ENCODE peak calls at places on chromosomes 6 and 20, in seven cellular contexts. One of them, this sample, is unnamed. For H3K4me1, the result is how much of the 10 kb centered on the place peaks cover.

GRCh38 chr6:158347335-158347734 is 35.1 kb downstream of the TULP4 start:
- DNase-seq in H9: no peak
- DNase-seq in adrenal gland: no peak
- DNase-seq in psoas muscle: no peak
- DNase-seq in cardiac muscle cell: no peak
- DNase-seq in neuronal stem cell: no peak
- DNase-seq in testis: no peak
- DNase-seq in this sample: no peak

GRCh38 chr6:140670013-140670412 is 1295.6 kb upstream of the CITED2 start:
- DNase-seq in neuronal stem cell: no peak
- DNase-seq in testis: no peak
- DNase-seq in H9: no peak
- DNase-seq in adrenal gland: no peak
- DNase-seq in psoas muscle: no peak
- DNase-seq in cardiac muscle cell: peak
- DNase-seq in this sample: no peak

GRCh38 chr6:93644611-93645010 is 225.3 kb upstream of the EPHA7 start:
- DNase-seq in adrenal gland: no peak
- DNase-seq in testis: no peak
- DNase-seq in cardiac muscle cell: peak
- DNase-seq in psoas muscle: no peak
- DNase-seq in H9: no peak
- DNase-seq in neuronal stem cell: no peak
- DNase-seq in this sample: no peak

GRCh38 chr6:119587537-119587936 is 238.0 kb upstream of the MAN1A1 start:
- DNase-seq in adrenal gland: no peak
- DNase-seq in neuronal stem cell: no peak
- DNase-seq in cardiac muscle cell: no peak
- DNase-seq in H9: no peak
- DNase-seq in psoas muscle: no peak
- DNase-seq in testis: no peak
- DNase-seq in this sample: no peak

GRCh38 chr6:158609455-158610155 is 34.9 kb downstream of the DYNLT1 start:
- DNase-seq in cardiac muscle cell: no peak
- DNase-seq in psoas muscle: no peak
- DNase-seq in testis: no peak
- DNase-seq in H9: no peak
- DNase-seq in adrenal gland: no peak
- DNase-seq in neuronal stem cell: no peak
- DNase-seq in this sample: no peak

GRCh38 chr6:115133790-115134189 is 791.0 kb upstream of the HS3ST5 start:
- DNase-seq in cardiac muscle cell: no peak
- DNase-seq in adrenal gland: no peak
- DNase-seq in psoas muscle: no peak
- DNase-seq in H9: no peak
- DNase-seq in neuronal stem cell: no peak
- DNase-seq in testis: no peak
- DNase-seq in this sample: no peak

GRCh38 chr20:49846206-49846807 is 33.7 kb downstream of the SLC9A8 start:
- DNase-seq in psoas muscle: no peak
- DNase-seq in neuronal stem cell: peak
- DNase-seq in testis: peak
- DNase-seq in adrenal gland: peak
- DNase-seq in cardiac muscle cell: peak
- DNase-seq in H9: no peak
- DNase-seq in this sample: peak

GRCh38 chr6:37303091-37303620 is 45.2 kb upstream of the TMEM217 start:
- DNase-seq in psoas muscle: no peak
- DNase-seq in H9: no peak
- DNase-seq in testis: no peak
- DNase-seq in cardiac muscle cell: no peak
- DNase-seq in neuronal stem cell: no peak
- DNase-seq in adrenal gland: no peak
- DNase-seq in this sample: no peak

GRCh38 chr6:26043389-26044139 is 43.7 kb upstream of the HFE start:
- DNase-seq in testis: peak
- DNase-seq in adrenal gland: peak
- DNase-seq in cardiac muscle cell: peak
- DNase-seq in neuronal stem cell: peak
- DNase-seq in psoas muscle: no peak
- DNase-seq in H9: no peak
- DNase-seq in this sample: peak

GRCh38 chr6:140806431-140806830 is 1326.3 kb upstream of the GJE1 start:
- DNase-seq in cardiac muscle cell: no peak
- DNase-seq in psoas muscle: no peak
- DNase-seq in H9: no peak
- DNase-seq in adrenal gland: no peak
- DNase-seq in neuronal stem cell: no peak
- DNase-seq in testis: no peak
- DNase-seq in this sample: no peak

GRCh38 chr20:62928246-62928939 is 2.1 kb upstream of the DIDO1 start:
- DNase-seq in testis: no peak
- DNase-seq in cardiac muscle cell: no peak
- DNase-seq in H9: peak
- DNase-seq in adrenal gland: no peak
- DNase-seq in psoas muscle: no peak
- DNase-seq in neuronal stem cell: no peak
- DNase-seq in this sample: no peak

GRCh38 chr6:15922510-15923307 is 206.2 kb upstream of the MYLIP start:
- DNase-seq in adrenal gland: no peak
- DNase-seq in cardiac muscle cell: peak
- DNase-seq in H9: no peak
- DNase-seq in psoas muscle: no peak
- DNase-seq in testis: no peak
- DNase-seq in neuronal stem cell: no peak
- DNase-seq in this sample: no peak

GRCh38 chr6:134605034-134605433 is 287.1 kb upstream of the SGK1 start:
- DNase-seq in neuronal stem cell: no peak
- DNase-seq in testis: no peak
- DNase-seq in H9: no peak
- DNase-seq in adrenal gland: no peak
- DNase-seq in psoas muscle: no peak
- DNase-seq in cardiac muscle cell: no peak
- DNase-seq in this sample: no peak

GRCh38 chr20:31695849-31696804 is 26.5 kb downstream of the BCL2L1 start:
- DNase-seq in cardiac muscle cell: peak
- DNase-seq in psoas muscle: peak
- DNase-seq in H9: no peak
- DNase-seq in adrenal gland: peak
- DNase-seq in neuronal stem cell: no peak
- DNase-seq in testis: no peak
- DNase-seq in this sample: no peak

GRCh38 chr6:113829702-113830058 is 27.5 kb upstream of the MARCKS start:
- DNase-seq in testis: no peak
- DNase-seq in adrenal gland: no peak
- DNase-seq in cardiac muscle cell: peak
- DNase-seq in psoas muscle: no peak
- DNase-seq in H9: no peak
- DNase-seq in neuronal stem cell: no peak
- DNase-seq in this sample: no peak

GRCh38 chr20:20009784-20010253 is 7.3 kb upstream of the NAA20 start:
- DNase-seq in testis: no peak
- DNase-seq in psoas muscle: no peak
- DNase-seq in H9: peak
- DNase-seq in adrenal gland: no peak
- DNase-seq in cardiac muscle cell: no peak
- DNase-seq in neuronal stem cell: no peak
- DNase-seq in this sample: no peak

GRCh38 chr20:1383621-1384404 is 9.0 kb downstream of the FKBP1A start:
- DNase-seq in adrenal gland: no peak
- DNase-seq in testis: no peak
- DNase-seq in psoas muscle: no peak
- DNase-seq in H9: no peak
- DNase-seq in cardiac muscle cell: no peak
- DNase-seq in neuronal stem cell: no peak
- DNase-seq in this sample: no peak

GRCh38 chr20:689348-689747 is 13.7 kb upstream of the SCRT2 start:
- DNase-seq in psoas muscle: no peak
- DNase-seq in H9: no peak
- DNase-seq in adrenal gland: no peak
- DNase-seq in neuronal stem cell: no peak
- DNase-seq in cardiac muscle cell: no peak
- DNase-seq in testis: no peak
- DNase-seq in this sample: no peak

GRCh38 chr6:156776470-156776840 is 723 bp upstream of the ARID1B start:
- DNase-seq in psoas muscle: no peak
- DNase-seq in H9: no peak
- DNase-seq in testis: no peak
- DNase-seq in adrenal gland: no peak
- DNase-seq in neuronal stem cell: no peak
- DNase-seq in cardiac muscle cell: peak
- DNase-seq in this sample: no peak

GRCh38 chr6:141677598-141678211 is 455.0 kb upstream of the GJE1 start:
- DNase-seq in neuronal stem cell: peak
- DNase-seq in H9: no peak
- DNase-seq in testis: no peak
- DNase-seq in psoas muscle: no peak
- DNase-seq in cardiac muscle cell: peak
- DNase-seq in adrenal gland: no peak
- DNase-seq in this sample: no peak

GRCh38 chr20:48803522-48804053 is 24.2 kb downstream of the PREX1 start:
- DNase-seq in cardiac muscle cell: no peak
- DNase-seq in H9: no peak
- DNase-seq in psoas muscle: no peak
- DNase-seq in adrenal gland: no peak
- DNase-seq in neuronal stem cell: no peak
- DNase-seq in testis: no peak
- DNase-seq in this sample: no peak

GRCh38 chr6:129748212-129748900 is 38.4 kb upstream of the ARHGAP18 start:
- DNase-seq in neuronal stem cell: no peak
- DNase-seq in H9: peak
- DNase-seq in cardiac muscle cell: peak
- DNase-seq in psoas muscle: peak
- DNase-seq in testis: no peak
- DNase-seq in adrenal gland: peak
- DNase-seq in this sample: peak

DNA sequence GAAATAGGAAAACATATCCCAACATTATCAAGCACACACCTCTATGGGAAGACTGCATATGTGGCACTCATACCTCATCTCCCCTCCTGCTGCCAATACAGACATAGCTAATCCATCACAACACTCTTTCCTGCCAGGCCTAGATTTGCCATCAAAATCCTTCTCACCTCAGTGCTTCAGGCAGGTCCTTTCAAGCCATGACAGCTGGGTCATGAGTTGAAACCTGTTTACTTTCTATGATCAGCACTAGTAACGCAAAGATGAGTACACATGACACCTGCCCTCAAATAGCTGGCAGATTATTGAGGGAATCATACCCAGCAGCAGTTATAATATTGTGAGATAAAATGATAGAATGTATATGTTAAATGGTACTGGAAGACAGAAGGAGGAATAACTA is 183.1 kb downstream of the AIG1 start:
- DNase-seq in neuronal stem cell: no peak
- DNase-seq in testis: no peak
- DNase-seq in psoas muscle: no peak
- DNase-seq in adrenal gland: no peak
- DNase-seq in H9: no peak
- DNase-seq in cardiac muscle cell: no peak
- DNase-seq in this sample: no peak
- H3K4me1 ChIP-seq in neuronal stem cell: under half
- H3K4me1 ChIP-seq in testis: under half
- H3K4me1 ChIP-seq in psoas muscle: under half
- H3K4me1 ChIP-seq in adrenal gland: under half
- H3K4me1 ChIP-seq in H9: under half
- H3K4me1 ChIP-seq in cardiac muscle cell: under half
- H3K4me1 ChIP-seq in this sample: under half

DNA sequence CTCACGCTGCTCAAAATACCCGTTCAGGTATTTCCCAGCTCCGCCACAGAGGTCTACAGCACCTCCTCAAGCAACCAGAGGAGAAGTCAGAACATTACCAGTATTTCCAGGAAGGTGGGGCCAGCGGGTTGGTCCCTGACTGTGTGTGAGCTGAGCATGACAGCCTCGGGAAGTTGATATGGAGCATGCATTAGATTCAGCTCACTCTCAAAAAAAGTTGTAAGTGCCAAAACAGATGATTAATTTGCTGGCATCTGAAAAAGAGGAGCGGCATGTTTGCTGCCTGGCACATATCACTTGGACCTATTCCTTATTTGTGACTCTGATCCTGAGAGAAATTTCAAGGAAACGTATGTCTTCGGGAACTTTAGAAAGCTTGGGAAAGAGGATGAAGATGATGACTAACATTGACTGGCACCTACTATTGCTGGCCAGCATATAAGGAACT is 32.3 kb downstream of the ELOVL2 start:
- DNase-seq in testis: peak
- DNase-seq in adrenal gland: no peak
- DNase-seq in cardiac muscle cell: peak
- DNase-seq in H9: peak
- DNase-seq in psoas muscle: no peak
- DNase-seq in neuronal stem cell: no peak
- DNase-seq in this sample: peak
- H3K4me1 ChIP-seq in testis: under half
- H3K4me1 ChIP-seq in adrenal gland: under half
- H3K4me1 ChIP-seq in cardiac muscle cell: under half
- H3K4me1 ChIP-seq in H9: under half
- H3K4me1 ChIP-seq in psoas muscle: under half
- H3K4me1 ChIP-seq in neuronal stem cell: under half
- H3K4me1 ChIP-seq in this sample: under half

GRCh38 chr20:64109390-64109747 is 2.0 kb upstream of the NPBWR2 start:
- DNase-seq in adrenal gland: no peak
- DNase-seq in testis: no peak
- DNase-seq in cardiac muscle cell: no peak
- DNase-seq in H9: no peak
- DNase-seq in psoas muscle: no peak
- DNase-seq in neuronal stem cell: no peak
- DNase-seq in this sample: peak

GRCh38 chr20:64111841-64112641 is 4.7 kb upstream of the NPBWR2 start:
- DNase-seq in adrenal gland: no peak
- DNase-seq in testis: no peak
- DNase-seq in cardiac muscle cell: no peak
- DNase-seq in neuronal stem cell: no peak
- DNase-seq in psoas muscle: no peak
- DNase-seq in H9: no peak
- DNase-seq in this sample: peak

GRCh38 chr20:64109831-64110391 is 2.5 kb upstream of the NPBWR2 start:
- DNase-seq in testis: peak
- DNase-seq in cardiac muscle cell: no peak
- DNase-seq in adrenal gland: no peak
- DNase-seq in H9: no peak
- DNase-seq in neuronal stem cell: no peak
- DNase-seq in psoas muscle: no peak
- DNase-seq in this sample: peak

GRCh38 chr20:64108731-64109389 is 1.5 kb upstream of the NPBWR2 start:
- DNase-seq in psoas muscle: no peak
- DNase-seq in H9: no peak
- DNase-seq in cardiac muscle cell: no peak
- DNase-seq in adrenal gland: no peak
- DNase-seq in neuronal stem cell: no peak
- DNase-seq in testis: no peak
- DNase-seq in this sample: peak

GRCh38 chr20:64110411-64111068 is 3.2 kb upstream of the NPBWR2 start:
- DNase-seq in neuronal stem cell: no peak
- DNase-seq in testis: no peak
- DNase-seq in H9: no peak
- DNase-seq in adrenal gland: no peak
- DNase-seq in psoas muscle: no peak
- DNase-seq in cardiac muscle cell: no peak
- DNase-seq in this sample: peak
- H3K4me1 ChIP-seq in neuronal stem cell: under half
- H3K4me1 ChIP-seq in testis: under half
- H3K4me1 ChIP-seq in H9: under half
- H3K4me1 ChIP-seq in adrenal gland: under half
- H3K4me1 ChIP-seq in psoas muscle: under half
- H3K4me1 ChIP-seq in cardiac muscle cell: under half
- H3K4me1 ChIP-seq in this sample: under half

GRCh38 chr6:111810321-111811235 is 62.7 kb downstream of the FYN start:
- DNase-seq in psoas muscle: no peak
- DNase-seq in testis: no peak
- DNase-seq in H9: no peak
- DNase-seq in adrenal gland: no peak
- DNase-seq in neuronal stem cell: no peak
- DNase-seq in cardiac muscle cell: no peak
- DNase-seq in this sample: no peak
- H3K4me1 ChIP-seq in psoas muscle: under half
- H3K4me1 ChIP-seq in testis: under half
- H3K4me1 ChIP-seq in H9: under half
- H3K4me1 ChIP-seq in adrenal gland: under half
- H3K4me1 ChIP-seq in neuronal stem cell: under half
- H3K4me1 ChIP-seq in cardiac muscle cell: under half
- H3K4me1 ChIP-seq in this sample: under half

This sample was measured in stomach.